ENCODE peak calls at places on chromosomes 3 and 15, in four cellular contexts. H is NCI-H69; P is Calu3; M is activated naive CD8-positive, alpha-beta T cell treated with anti-CD3 and anti-CD28 coated beads, Interleukin-2, amount 50 U/mL, for 24 hours. J is an unnamed sample.

GRCh38 chr15:80041497-80042253 is 17.8 kb upstream of the ZFAND6 start:
- DNase-seq in P (no peak), H (no peak), M (no peak), J (no peak)

GRCh38 chr3:146334151-146334550 is 83.2 kb upstream of the PLSCR4 start:
- DNase-seq in M (no peak), H (no peak), P (peak; percentile 77), J (no peak)

GRCh38 chr15:74315626-74316025 is 51.8 kb downstream of the CYP11A1 start:
- DNase-seq in P (no peak), M (peak; percentile 61), H (peak; percentile 31), J (peak; percentile 69)

GRCh38 chr3:105402287-105402801 is 35.6 kb downstream of the ALCAM start:
- DNase-seq in M (no peak), P (peak; percentile 87), H (no peak), J (no peak)

GRCh38 chr3:49976942-49977341 is 37.0 kb downstream of the RBM6 start:
- DNase-seq in H (no peak), P (no peak), M (no peak), J (no peak)

GRCh38 chr3:183641875-183642274 is 6.5 kb downstream of the KLHL24 start:
- DNase-seq in H (no peak), M (no peak), P (no peak), J (no peak)

GRCh38 chr3:130671545-130671944 is 75.1 kb downstream of the PIK3R4 start:
- DNase-seq in H (no peak), P (no peak), M (no peak), J (no peak)

GRCh38 chr15:60299452-60300047 is 98.2 kb downstream of the ANXA2 start:
- DNase-seq in P (no peak), M (no peak), H (peak; percentile 100), J (peak; percentile 50)

GRCh38 chr15:76161153-76162049 is 101.6 kb downstream of the TMEM266 start:
- DNase-seq in M (no peak), H (no peak), P (no peak), J (no peak)

GRCh38 chr15:62617741-62618140 is 424.8 kb upstream of the TPM1 start:
- DNase-seq in P (no peak), M (no peak), H (no peak), J (no peak)